ENCODE peak calls at places on chromosomes 3 and 15, in eight cellular contexts. One of them, this sample, is unnamed.

GRCh38 chr15:81292516-81293001 is 31.4 kb downstream of the STARD5 start:
- DNase-seq in Peyer's patch: peak
- DNase-seq in HT-29: no peak
- DNase-seq in memory B cell: peak
- DNase-seq in ACHN: no peak
- DNase-seq in stimulated activated CD4-positive, alpha-beta T cell treated with anti-CD3 and anti-CD28 coated beads, Interleukin-1b, Interleukin-23, amount 100 ng/mL, for 1 hour: no peak
- DNase-seq in NCI-H1048: no peak
- DNase-seq in H54: no peak
- DNase-seq in this sample: no peak

GRCh38 chr15:25863067-25863967 is at the start of gene ATP10A:
- DNase-seq in Peyer's patch: no peak
- DNase-seq in HT-29: no peak
- DNase-seq in memory B cell: no peak
- DNase-seq in ACHN: peak
- DNase-seq in stimulated activated CD4-positive, alpha-beta T cell treated with anti-CD3 and anti-CD28 coated beads, Interleukin-1b, Interleukin-23, amount 100 ng/mL, for 1 hour: no peak
- DNase-seq in NCI-H1048: no peak
- DNase-seq in H54: no peak
- DNase-seq in this sample: no peak

GRCh38 chr3:139772539-139773500 is 95.0 kb upstream of the NMNAT3 start:
- DNase-seq in Peyer's patch: no peak
- DNase-seq in HT-29: no peak
- DNase-seq in memory B cell: no peak
- DNase-seq in ACHN: peak
- DNase-seq in stimulated activated CD4-positive, alpha-beta T cell treated with anti-CD3 and anti-CD28 coated beads, Interleukin-1b, Interleukin-23, amount 100 ng/mL, for 1 hour: no peak
- DNase-seq in NCI-H1048: no peak
- DNase-seq in H54: no peak
- DNase-seq in this sample: no peak

GRCh38 chr3:122989856-122990575 is 37.5 kb downstream of the SEMA5B start:
- DNase-seq in Peyer's patch: no peak
- DNase-seq in HT-29: no peak
- DNase-seq in memory B cell: no peak
- DNase-seq in ACHN: no peak
- DNase-seq in stimulated activated CD4-positive, alpha-beta T cell treated with anti-CD3 and anti-CD28 coated beads, Interleukin-1b, Interleukin-23, amount 100 ng/mL, for 1 hour: no peak
- DNase-seq in NCI-H1048: no peak
- DNase-seq in H54: no peak
- DNase-seq in this sample: peak

GRCh38 chr3:105944281-105944680 is 75.5 kb upstream of the CBLB start:
- DNase-seq in Peyer's patch: no peak
- DNase-seq in HT-29: no peak
- DNase-seq in memory B cell: no peak
- DNase-seq in ACHN: no peak
- DNase-seq in stimulated activated CD4-positive, alpha-beta T cell treated with anti-CD3 and anti-CD28 coated beads, Interleukin-1b, Interleukin-23, amount 100 ng/mL, for 1 hour: no peak
- DNase-seq in NCI-H1048: no peak
- DNase-seq in H54: peak
- DNase-seq in this sample: no peak

GRCh38 chr15:59322056-59322755 is 50.5 kb downstream of the MYO1E start:
- DNase-seq in Peyer's patch: no peak
- DNase-seq in HT-29: no peak
- DNase-seq in memory B cell: no peak
- DNase-seq in ACHN: no peak
- DNase-seq in stimulated activated CD4-positive, alpha-beta T cell treated with anti-CD3 and anti-CD28 coated beads, Interleukin-1b, Interleukin-23, amount 100 ng/mL, for 1 hour: no peak
- DNase-seq in NCI-H1048: no peak
- DNase-seq in H54: no peak
- DNase-seq in this sample: no peak

GRCh38 chr3:185792955-185793354 is 31.9 kb downstream of the IGF2BP2 start:
- DNase-seq in Peyer's patch: no peak
- DNase-seq in HT-29: no peak
- DNase-seq in memory B cell: no peak
- DNase-seq in ACHN: no peak
- DNase-seq in stimulated activated CD4-positive, alpha-beta T cell treated with anti-CD3 and anti-CD28 coated beads, Interleukin-1b, Interleukin-23, amount 100 ng/mL, for 1 hour: no peak
- DNase-seq in NCI-H1048: no peak
- DNase-seq in H54: no peak
- DNase-seq in this sample: no peak

GRCh38 chr15:52733696-52734255 is 54.6 kb upstream of the ATOSA start:
- DNase-seq in Peyer's patch: no peak
- DNase-seq in HT-29: no peak
- DNase-seq in memory B cell: no peak
- DNase-seq in ACHN: no peak
- DNase-seq in stimulated activated CD4-positive, alpha-beta T cell treated with anti-CD3 and anti-CD28 coated beads, Interleukin-1b, Interleukin-23, amount 100 ng/mL, for 1 hour: no peak
- DNase-seq in NCI-H1048: no peak
- DNase-seq in H54: no peak
- DNase-seq in this sample: peak

GRCh38 chr3:72255736-72256559 is 471.0 kb upstream of the PROK2 start:
- DNase-seq in Peyer's patch: peak
- DNase-seq in HT-29: peak
- DNase-seq in memory B cell: no peak
- DNase-seq in ACHN: no peak
- DNase-seq in stimulated activated CD4-positive, alpha-beta T cell treated with anti-CD3 and anti-CD28 coated beads, Interleukin-1b, Interleukin-23, amount 100 ng/mL, for 1 hour: no peak
- DNase-seq in NCI-H1048: peak
- DNase-seq in H54: no peak
- DNase-seq in this sample: no peak

GRCh38 chr15:32688151-32688639 is 29.6 kb upstream of the GREM1 start:
- DNase-seq in Peyer's patch: no peak
- DNase-seq in HT-29: no peak
- DNase-seq in memory B cell: no peak
- DNase-seq in ACHN: peak
- DNase-seq in stimulated activated CD4-positive, alpha-beta T cell treated with anti-CD3 and anti-CD28 coated beads, Interleukin-1b, Interleukin-23, amount 100 ng/mL, for 1 hour: no peak
- DNase-seq in NCI-H1048: no peak
- DNase-seq in H54: no peak
- DNase-seq in this sample: no peak

GRCh38 chr3:136350557-136350956 is 100.4 kb downstream of the PCCB start:
- DNase-seq in Peyer's patch: no peak
- DNase-seq in HT-29: no peak
- DNase-seq in memory B cell: no peak
- DNase-seq in ACHN: no peak
- DNase-seq in stimulated activated CD4-positive, alpha-beta T cell treated with anti-CD3 and anti-CD28 coated beads, Interleukin-1b, Interleukin-23, amount 100 ng/mL, for 1 hour: no peak
- DNase-seq in NCI-H1048: no peak
- DNase-seq in H54: no peak
- DNase-seq in this sample: no peak